ENCODE peak calls at places on chromosomes 6 and 20, in nine cellular contexts. W is NCI-H1092 treated with DMSO at 0.1 percent for 48 hours; H is foreskin melanocyte; L is A172; P is aorta; O is CD8-positive, alpha-beta memory T cell; K is Right ventricle myocardium inferior; U is HT1080; B is stimulated activated CD8-positive, alpha-beta memory T cell treated with anti-CD3 and anti-CD28 coated beads, Interleukin-4, amount 100 ng/mL, for 1 hour. X is an unnamed sample.

GRCh38 chr6:39344821-39345280 is 22.3 kb upstream of the KCNK16 start:
- DNase-seq in W (no peak), H (no peak), L (peak; percentile 2), P (no peak), O (no peak), K (no peak), U (no peak), B (no peak), X (no peak)

GRCh38 chr6:137928286-137928685 is 61.2 kb downstream of the TNFAIP3 start:
- DNase-seq in W (no peak), H (no peak), L (no peak), P (no peak), O (no peak), K (no peak), U (no peak), B (no peak), X (no peak)

GRCh38 chr20:58953050-58953449 is 28.0 kb upstream of the NELFCD start:
- DNase-seq in W (no peak), H (no peak), L (no peak), P (no peak), O (no peak), K (no peak), U (no peak), B (no peak), X (no peak)

GRCh38 chr6:42929928-42930360 is 664 bp downstream of the CNPY3 start:
- DNase-seq in W (no peak), H (peak; percentile 73), L (peak; percentile 61), P (no peak), O (no peak), K (peak; percentile 79), U (peak; percentile 77), B (peak; percentile 31), X (peak; percentile 58)

GRCh38 chr6:37667050-37667814 is 30.5 kb downstream of the MDGA1 start:
- DNase-seq in W (no peak), H (no peak), L (peak; percentile 77), P (no peak), O (no peak), K (no peak), U (no peak), B (no peak), X (no peak)

GRCh38 chr6:92767101-92767500 is 652.3 kb downstream of the EPHA7 start:
- DNase-seq in W (no peak), H (no peak), L (no peak), P (no peak), O (no peak), K (no peak), U (no peak), B (no peak), X (no peak)

GRCh38 chr6:145626857-145627256 is 108.5 kb downstream of the EPM2A start:
- DNase-seq in W (no peak), H (no peak), L (no peak), P (no peak), O (no peak), K (no peak), U (no peak), B (no peak), X (no peak)

GRCh38 chr6:1554241-1554880 is 55.4 kb upstream of the FOXC1 start:
- DNase-seq in W (no peak), H (no peak), L (no peak), P (no peak), O (no peak), K (no peak), U (no peak), B (no peak), X (no peak)

GRCh38 chr6:117491916-117492315 is 9.4 kb downstream of the DCBLD1 start:
- DNase-seq in W (no peak), H (no peak), L (no peak), P (no peak), O (no peak), K (no peak), U (no peak), B (no peak), X (no peak)

GRCh38 chr6:96212076-96212475 is 196.3 kb downstream of the FUT9 start:
- DNase-seq in W (no peak), H (no peak), L (no peak), P (no peak), O (no peak), K (no peak), U (no peak), B (no peak), X (no peak)

GRCh38 chr20:34705008-34705382 is 851 bp downstream of the TP53INP2 start:
- DNase-seq in W (no peak), H (peak; percentile 17), L (no peak), P (no peak), O (no peak), K (no peak), U (no peak), B (no peak), X (no peak)

GRCh38 chr20:21522479-21523397 is 8.9 kb upstream of the NKX2-2 start:
- DNase-seq in W (peak; percentile 67), H (no peak), L (no peak), P (no peak), O (no peak), K (no peak), U (no peak), B (no peak), X (no peak)

GRCh38 chr6:7161845-7162244 is 54.1 kb downstream of the RREB1 start:
- DNase-seq in W (no peak), H (no peak), L (no peak), P (no peak), O (no peak), K (no peak), U (no peak), B (no peak), X (no peak)

GRCh38 chr6:90537027-90537426 is 49.8 kb downstream of the MAP3K7 start:
- DNase-seq in W (no peak), H (no peak), L (no peak), P (no peak), O (no peak), K (no peak), U (no peak), B (no peak), X (no peak)

GRCh38 chr20:10728873-10729670 is 55.3 kb upstream of the JAG1 start:
- DNase-seq in W (no peak), H (no peak), L (peak; percentile 33), P (no peak), O (no peak), K (no peak), U (peak; percentile 31), B (no peak), X (peak; percentile 37)

GRCh38 chr6:28985396-28986164 is 19.5 kb downstream of the ZNF311 start:
- DNase-seq in W (peak; percentile 78), H (peak; percentile 96), L (peak; percentile 97), P (peak; percentile 92), O (no peak), K (peak; percentile 86), U (peak; percentile 96), B (no peak), X (peak; percentile 99)

GRCh38 chr6:83062225-83062624 is 3.4 kb downstream of the UBE3D start:
- DNase-seq in W (no peak), H (no peak), L (peak; percentile 4), P (no peak), O (no peak), K (no peak), U (no peak), B (no peak), X (no peak)

GRCh38 chr6:104642871-104643270 is 216.8 kb downstream of the HACE1 start:
- DNase-seq in W (no peak), H (no peak), L (peak; percentile 22), P (no peak), O (no peak), K (no peak), U (peak; percentile 70), B (no peak), X (no peak)

GRCh38 chr20:6402026-6402425 is 279.2 kb upstream of the FERMT1 start:
- DNase-seq in W (no peak), H (no peak), L (no peak), P (no peak), O (no peak), K (no peak), U (no peak), B (no peak), X (no peak)

GRCh38 chr20:50348118-50348517 is 157.5 kb downstream of the CEBPB start:
- DNase-seq in W (no peak), H (no peak), L (no peak), P (no peak), O (no peak), K (peak; percentile 84), U (no peak), B (no peak), X (no peak)

GRCh38 chr20:910840-911770 is 5.0 kb downstream of the ANGPT4 start:
- DNase-seq in W (no peak), H (no peak), L (peak; percentile 19), P (peak; percentile 82), O (no peak), K (no peak), U (peak; percentile 7), B (no peak), X (no peak)

GRCh38 chr20:39676857-39677351 is 714.8 kb downstream of the DHX35 start:
- DNase-seq in W (peak; percentile 14), H (peak; percentile 91), L (no peak), P (no peak), O (no peak), K (no peak), U (peak; percentile 5), B (no peak), X (no peak)

GRCh38 chr6:89032599-89032998 is 48.0 kb upstream of the PNRC1 start:
- DNase-seq in W (no peak), H (no peak), L (no peak), P (no peak), O (no peak), K (no peak), U (no peak), B (no peak), X (no peak)

GRCh38 chr6:100999034-100999597 is 118.0 kb upstream of the ASCC3 start:
- DNase-seq in W (no peak), H (no peak), L (no peak), P (no peak), O (no peak), K (no peak), U (no peak), B (no peak), X (no peak)

GRCh38 chr6:155158044-155158843 is 105.6 kb upstream of the CLDN20 start:
- DNase-seq in W (no peak), H (no peak), L (peak; percentile 66), P (no peak), O (no peak), K (no peak), U (peak; percentile 45), B (no peak), X (peak; percentile 55)

GRCh38 chr20:60037120-60037499 is 78.9 kb downstream of the CDH26 start:
- DNase-seq in W (no peak), H (no peak), L (peak; percentile 56), P (peak; percentile 59), O (no peak), K (no peak), U (peak; percentile 59), B (no peak), X (no peak)

GRCh38 chr6:35874721-35875120 is 46.2 kb downstream of the SRPK1 start:
- DNase-seq in W (no peak), H (no peak), L (no peak), P (no peak), O (no peak), K (no peak), U (no peak), B (no peak), X (no peak)

GRCh38 chr20:53171065-53171464 is 198.9 kb downstream of the TSHZ2 start:
- DNase-seq in W (no peak), H (no peak), L (no peak), P (no peak), O (no peak), K (no peak), U (no peak), B (no peak), X (no peak)

GRCh38 chr6:154277578-154278128 is 79.0 kb downstream of the IPCEF1 start:
- DNase-seq in W (no peak), H (no peak), L (no peak), P (no peak), O (peak; percentile 4), K (no peak), U (peak; percentile 39), B (no peak), X (no peak)